ENCODE peak calls at places on chromosomes 16 and 17, in four cellular contexts. K is OCI-LY7, N is mucosa of descending colon, E is mammary epithelial cell. J is an unnamed sample. For H3K4me1, the result is how much of the 10 kb centered on the place peaks cover.

GRCh38 chr16:59179446-59180082 is 445.4 kb upstream of the GOT2 start:
- DNase-seq in K (no peak), N (no peak), E (no peak), J (no peak)

GRCh38 chr17:29143894-29144293 is 36.3 kb downstream of the MYO18A start:
- DNase-seq in K (peak), N (no peak), E (no peak), J (peak)

GRCh38 chr17:55693244-55694216 is 29.1 kb downstream of the TMEM100 start:
- DNase-seq in K (no peak), N (no peak), E (no peak), J (no peak)

GRCh38 chr17:17196776-17197175 is 9.4 kb downstream of the PLD6 start:
- DNase-seq in K (no peak), N (no peak), E (peak), J (no peak)

GRCh38 chr17:17815436-17816200 is 21.2 kb downstream of the SREBF1 start:
- DNase-seq in K (no peak), N (no peak), E (no peak), J (no peak)

GRCh38 chr16:80377621-80378020 is 163.2 kb upstream of the DYNLRB2 start:
- DNase-seq in K (no peak), N (no peak), E (no peak), J (no peak)

GRCh38 chr17:49381033-49381432 is 19.0 kb upstream of the ZNF652 start:
- DNase-seq in K (no peak), N (no peak), E (no peak), J (no peak)

GRCh38 chr17:6755281-6755680 is 565 bp upstream of the XAF1 start:
- DNase-seq in K (no peak), N (no peak), E (no peak), J (peak)

GRCh38 chr16:67100569-67101300 is 9.0 kb upstream of the PHAF1 start:
- DNase-seq in K (peak), N (no peak), E (no peak), J (no peak)

GRCh38 chr16:78211951-78212350 is 112.5 kb downstream of the WWOX start:
- DNase-seq in K (no peak), N (no peak), E (peak), J (no peak)

GRCh38 chr17:6753565-6753964 is 2.3 kb upstream of the XAF1 start:
- DNase-seq in K (no peak), N (no peak), E (no peak), J (no peak)

GRCh38 chr16:87822571-87822970 is 46.7 kb downstream of the SLC7A5 start:
- DNase-seq in K (no peak), N (peak), E (no peak), J (peak)

GRCh38 chr16:30061195-30061554 is 4.4 kb upstream of the ALDOA start:
- DNase-seq in K (no peak), N (peak), E (no peak), J (no peak)

GRCh38 chr17:80246726-80247125 is 13.9 kb upstream of the RNF213 start:
- DNase-seq in K (no peak), N (peak), E (no peak), J (no peak)

GRCh38 chr17:13038931-13039665 is 21.3 kb upstream of the ELAC2 start:
- DNase-seq in K (no peak), N (no peak), E (no peak), J (no peak)

GRCh38 chr17:1111599-1112443 is 68.0 kb downstream of the ABR start:
- DNase-seq in K (no peak), N (peak), E (no peak), J (peak)

GRCh38 chr17:66578781-66579489 is 256.0 kb upstream of the CACNG5 start:
- DNase-seq in K (no peak), N (no peak), E (no peak), J (no peak)

GRCh38 chr17:57115916-57116315 is 30.9 kb downstream of the AKAP1 start:
- DNase-seq in K (no peak), N (no peak), E (no peak), J (no peak)

GRCh38 chr17:64180089-64180488 is 50.1 kb upstream of the ERN1 start:
- DNase-seq in K (no peak), N (no peak), E (no peak), J (no peak)

GRCh38 chr17:46822388-46822921 is 4.0 kb upstream of the WNT3 start:
- DNase-seq in K (peak), N (no peak), E (no peak), J (no peak)

GRCh38 chr17:48121921-48122650 is 14.5 kb downstream of the SNX11 start:
- DNase-seq in K (no peak), N (no peak), E (no peak), J (no peak)

GRCh38 chr17:4230142-4230541 is 33.6 kb downstream of the ANKFY1 start:
- DNase-seq in K (no peak), N (no peak), E (peak), J (peak)

GRCh38 chr17:72560303-72561247 is 439.8 kb downstream of the SOX9 start:
- DNase-seq in K (peak), N (peak), E (no peak), J (peak)

GRCh38 chr16:67969286-67970039 is 1.0 kb upstream of the SLC12A4 start:
- DNase-seq in K (no peak), N (no peak), E (no peak), J (no peak)

GRCh38 chr17:9522074-9522473 is 53.5 kb downstream of the STX8 start:
- DNase-seq in K (peak), N (no peak), E (peak), J (peak)

GRCh38 chr17:4974064-4974670 is 6.5 kb upstream of the SPAG7 start:
- DNase-seq in K (no peak), N (no peak), E (no peak), J (no peak)

GRCh38 chr17:39401412-39402278 is at the start of gene FBXL20:
- DNase-seq in K (peak), N (peak), E (peak), J (peak)

GRCh38 chr17:5825717-5826330 is 241.5 kb upstream of the NLRP1 start:
- DNase-seq in K (no peak), N (no peak), E (no peak), J (peak)

GRCh38 chr17:42051013-42051400 is 606 bp upstream of the C17orf113 start:
- DNase-seq in K (no peak), N (no peak), E (no peak), J (no peak)

GRCh38 chr17:32487460-32488176 is 825 bp downstream of the CDK5R1 start:
- DNase-seq in K (no peak), N (peak), E (no peak), J (no peak)

GRCh38 chr17:81553616-81554181 is 1.5 kb upstream of the FAAP100 start:
- DNase-seq in K (no peak), N (peak), E (peak), J (peak)

GRCh38 chr17:74296548-74296936 is 22.5 kb downstream of the DNAI2 start:
- DNase-seq in K (peak), N (no peak), E (peak), J (peak)

GRCh38 chr16:26824469-26824868 is 242.3 kb upstream of the C16orf82 start:
- DNase-seq in K (no peak), N (no peak), E (no peak), J (no peak)

GRCh38 chr17:30426292-30426691 is 47.6 kb downstream of the CPD start:
- DNase-seq in K (no peak), N (no peak), E (no peak), J (no peak)

DNA sequence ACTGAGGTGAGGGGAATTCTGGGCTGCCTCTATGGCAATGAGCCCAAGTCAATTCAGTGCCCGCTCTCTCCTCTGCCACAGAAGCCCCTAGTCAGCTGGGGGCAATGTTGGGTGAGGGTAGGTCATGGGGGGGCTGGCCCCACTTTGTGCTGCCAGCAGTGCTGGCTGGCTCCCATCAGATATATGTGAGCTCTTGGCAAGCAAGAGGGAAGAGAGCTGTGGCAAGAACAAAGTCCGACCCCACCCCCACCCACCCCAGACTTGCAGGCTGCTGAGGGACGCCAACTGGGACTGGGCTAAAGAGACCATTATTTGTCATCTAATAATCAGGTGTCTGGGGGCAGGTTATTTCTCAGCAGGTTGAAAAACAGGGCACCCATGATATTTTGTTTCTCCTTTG is 89.4 kb downstream of the YPEL2 start:
- DNase-seq in K (no peak), N (no peak), E (no peak), J (no peak)
- H3K4me1 ChIP-seq in K (under half), N (under half), E (under half), J (under half)

GRCh38 chr17:50803676-50804075 is 31.7 kb upstream of the WFIKKN2 start:
- DNase-seq in K (no peak), N (no peak), E (no peak), J (no peak)
- H3K4me1 ChIP-seq in K (under half), N (under half), E (under half), J (under half)

GRCh38 chr17:45410144-45411091 is 22.3 kb downstream of the ARHGAP27 start:
- DNase-seq in K (peak), N (peak), E (no peak), J (no peak)

GRCh38 chr17:45409659-45410076 is 23.0 kb downstream of the ARHGAP27 start:
- DNase-seq in K (peak), N (no peak), E (no peak), J (no peak)

GRCh38 chr17:45411348-45412105 is 21.1 kb downstream of the ARHGAP27 start:
- DNase-seq in K (no peak), N (peak), E (no peak), J (no peak)

GRCh38 chr17:45413498-45413923 is 19.2 kb downstream of the ARHGAP27 start:
- DNase-seq in K (no peak), N (peak), E (no peak), J (no peak)

GRCh38 chr17:45414997-45415881 is 17.4 kb downstream of the ARHGAP27 start:
- DNase-seq in K (no peak), N (peak), E (no peak), J (no peak)
- H3K4me1 ChIP-seq in K (under half), N (half or more), E (under half), J (under half)

GRCh38 chr16:8956265-8957060 is 7.2 kb downstream of the USP7 start:
- DNase-seq in K (no peak), N (no peak), E (no peak), J (no peak)
- H3K4me1 ChIP-seq in K (half or more), N (half or more), E (under half), J (under half)

DNA sequence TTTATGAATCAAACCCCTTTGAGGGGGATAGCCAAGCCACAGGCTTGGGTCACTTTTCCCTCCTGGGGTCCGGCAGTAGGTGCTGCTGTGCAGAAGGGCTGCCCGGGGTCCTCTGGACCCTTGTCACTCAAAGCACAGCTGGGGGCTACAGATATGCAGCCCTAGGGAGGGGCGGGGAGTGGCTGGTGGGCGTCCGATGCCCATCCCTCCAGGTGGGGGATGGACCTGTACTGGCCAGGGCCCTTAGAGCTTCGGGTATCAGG is 598 bp downstream of the VASN start:
- DNase-seq in K (no peak), N (no peak), E (no peak), J (no peak)
- H3K4me1 ChIP-seq in K (under half), N (under half), E (half or more), J (under half)

GRCh38 chr16:1776991-1777374 is 4.0 kb upstream of the MRPS34 start:
- DNase-seq in K (no peak), N (no peak), E (no peak), J (no peak)
- H3K4me1 ChIP-seq in K (under half), N (under half), E (under half), J (under half)

GRCh38 chr17:14091367-14091766 is 22.1 kb downstream of the COX10 start:
- DNase-seq in K (no peak), N (no peak), E (no peak), J (no peak)

GRCh38 chr17:14095630-14096029 is 26.3 kb downstream of the COX10 start:
- DNase-seq in K (no peak), N (no peak), E (no peak), J (no peak)

GRCh38 chr17:14095202-14095601 is 25.9 kb downstream of the COX10 start:
- DNase-seq in K (no peak), N (no peak), E (no peak), J (no peak)

GRCh38 chr17:14094676-14095075 is 25.4 kb downstream of the COX10 start:
- DNase-seq in K (no peak), N (no peak), E (no peak), J (no peak)

GRCh38 chr17:14092808-14093207 is 23.5 kb downstream of the COX10 start:
- DNase-seq in K (no peak), N (no peak), E (no peak), J (no peak)
- H3K4me1 ChIP-seq in K (under half), N (under half), E (under half), J (under half)

GRCh38 chr17:45257115-45257514 is 4.8 kb downstream of the SPATA32 start:
- DNase-seq in K (no peak), N (no peak), E (no peak), J (no peak)
- H3K4me1 ChIP-seq in K (under half), N (under half), E (under half), J (under half)

J was measured in SJCRH30.